ENCODE peak calls at places on chromosomes 3 and 15, in five cellular contexts. M is T-helper 1 cell, Z is fibroblast of the aortic adventitia, N is NCI-H69, H is posterior vena cava. R is an unnamed sample.

GRCh38 chr3:22225161-22225560 is 474.2 kb upstream of the ZNF385D start:
- DNase-seq in M (no peak), Z (no peak), H (no peak), N (no peak), R (no peak)

GRCh38 chr15:22951381-22952280 is 28.5 kb downstream of the CYFIP1 start:
- DNase-seq in M (no peak), H (peak), N (no peak), Z (no peak), R (no peak)

GRCh38 chr15:81410318-81410753 is 36.3 kb upstream of the TMC3 start:
- DNase-seq in Z (peak), H (no peak), N (peak), M (no peak), R (peak)

GRCh38 chr15:52076889-52077781 is 35.4 kb downstream of the BCL2L10 start:
- DNase-seq in N (no peak), Z (peak), M (no peak), H (no peak), R (no peak)

GRCh38 chr15:33678606-33679005 is 289.7 kb upstream of the CHRM5 start:
- DNase-seq in Z (no peak), M (no peak), N (no peak), H (no peak), R (no peak)

GRCh38 chr3:86175593-86175992 is 815.4 kb downstream of the VGLL3 start:
- DNase-seq in M (no peak), H (no peak), Z (no peak), N (peak), R (no peak)

GRCh38 chr3:56291953-56292352 is 176.3 kb downstream of the ERC2 start:
- DNase-seq in Z (peak), M (no peak), N (no peak), H (no peak), R (no peak)

GRCh38 chr15:80461370-80462060 is 57.3 kb downstream of the ARNT2 start:
- DNase-seq in H (no peak), M (no peak), Z (peak), N (no peak), R (no peak)

GRCh38 chr3:119357190-119357589 is 63.0 kb downstream of the ARHGAP31 start:
- DNase-seq in M (no peak), H (no peak), Z (no peak), N (no peak), R (no peak)

GRCh38 chr3:184314700-184315505 is 497 bp downstream of the EIF4G1 start:
- DNase-seq in M (peak), H (peak), N (peak), Z (peak), R (peak)

GRCh38 chr3:100263583-100263982 is 2.8 kb downstream of the TBC1D23 start:
- DNase-seq in N (no peak), M (no peak), H (no peak), Z (no peak), R (no peak)

GRCh38 chr3:119885746-119886530 is 104.0 kb downstream of the NR1I2 start:
- DNase-seq in Z (no peak), N (no peak), H (no peak), M (no peak), R (no peak)

GRCh38 chr3:118842147-118842863 is 192.3 kb downstream of the IGSF11 start:
- DNase-seq in N (no peak), M (no peak), Z (no peak), H (no peak), R (no peak)

GRCh38 chr3:48464713-48465221 is 18.2 kb downstream of the ATRIP start:
- DNase-seq in Z (no peak), M (no peak), N (no peak), H (peak), R (no peak)

GRCh38 chr3:5226783-5227182 is 39.3 kb downstream of the EDEM1 start:
- DNase-seq in Z (peak), H (no peak), N (peak), M (no peak), R (no peak)

GRCh38 chr15:85306946-85307686 is 73.3 kb upstream of the AKAP13 start:
- DNase-seq in N (peak), Z (no peak), M (no peak), H (no peak), R (no peak)

R was measured in putamen.